ENCODE peak calls at places on chromosomes 3 and 15, in five cellular contexts. G, X, S, Z and J are unnamed samples.
A peak's percentile ranks its signal among the peaks of the same experiment; 100 is the strongest.

GRCh38 chr3:151011427-151011826 is 38.9 kb upstream of the CLRN1 start:
- DNase-seq in Z (peak; percentile 53), X (peak; percentile 31), G (peak; percentile 31), S (no peak), J (no peak)

GRCh38 chr3:150232992-150233451 is 175.1 kb upstream of the TSC22D2 start:
- DNase-seq in Z (no peak), X (no peak), S (no peak), G (no peak), J (no peak)

GRCh38 chr3:22115581-22115980 is 364.6 kb upstream of the ZNF385D start:
- DNase-seq in X (no peak), G (peak; percentile 24), Z (peak; percentile 32), S (no peak), J (no peak)

GRCh38 chr3:156553705-156554356 is 1.1 kb downstream of the SSR3 start:
- DNase-seq in Z (peak; percentile 54), S (peak; percentile 51), G (peak; percentile 78), X (peak; percentile 19), J (no peak)

GRCh38 chr15:64430000-64430735 is 30.2 kb upstream of the ZNF609 start:
- DNase-seq in S (peak; percentile 95), X (peak; percentile 4), Z (peak; percentile 80), G (peak; percentile 57), J (peak; percentile 24)

GRCh38 chr3:31161889-31162288 is 267.4 kb upstream of the GADL1 start:
- DNase-seq in X (no peak), G (no peak), S (no peak), Z (no peak), J (no peak)

GRCh38 chr15:58430224-58430787 is 1.5 kb upstream of the LIPC start:
- DNase-seq in S (no peak), Z (no peak), X (no peak), G (no peak), J (no peak)

GRCh38 chr3:54862526-54862925 is 65.3 kb downstream of the LRTM1 start:
- DNase-seq in Z (no peak), S (peak; percentile 93), G (peak; percentile 40), X (no peak), J (no peak)

GRCh38 chr3:45751537-45752242 is 44.6 kb downstream of the SLC6A20 start:
- DNase-seq in X (no peak), S (no peak), G (no peak), Z (no peak), J (no peak)

GRCh38 chr3:192957441-192957951 is 39.8 kb upstream of the MB21D2 start:
- DNase-seq in Z (peak; percentile 92), S (peak; percentile 93), X (no peak), G (peak; percentile 88), J (no peak)